ENCODE peak calls at places on chromosomes 11 and 22, in eight cellular contexts. A, H, Z, I, T, G, X and U are unnamed samples.

GRCh38 chr22:26610072-26610958 is 7.5 kb downstream of the CRYBB1 start:
- DNase-seq in A (peak; percentile 10), H (no peak), Z (peak; percentile 32), I (no peak), T (no peak), G (no peak), X (no peak), U (peak; percentile 75)

GRCh38 chr22:46122511-46122971 is 27.8 kb upstream of the PPARA start:
- DNase-seq in A (peak; percentile 71), H (no peak), Z (peak; percentile 71), I (no peak), T (peak; percentile 56), G (peak; percentile 72), X (no peak), U (peak; percentile 81)

GRCh38 chr11:64569300-64569970 is 21.6 kb upstream of the SLC22A12 start:
- DNase-seq in A (no peak), H (no peak), Z (no peak), I (no peak), T (no peak), G (no peak), X (no peak), U (no peak)

GRCh38 chr22:40855104-40855959 is 1.1 kb downstream of the ST13 start:
- DNase-seq in A (no peak), H (no peak), Z (no peak), I (no peak), T (no peak), G (no peak), X (no peak), U (peak; percentile 52)

GRCh38 chr22:31084811-31085492 is 3.8 kb downstream of the SMTN start:
- DNase-seq in A (peak; percentile 86), H (peak; percentile 39), Z (peak; percentile 89), I (peak; percentile 90), T (peak; percentile 74), G (peak; percentile 89), X (peak; percentile 85), U (peak; percentile 94)

GRCh38 chr11:117313103-117313502 is 3.0 kb downstream of the BACE1 start:
- DNase-seq in A (no peak), H (no peak), Z (no peak), I (no peak), T (no peak), G (no peak), X (no peak), U (no peak)

GRCh38 chr11:134541355-134541754 is 129.3 kb upstream of the B3GAT1 start:
- DNase-seq in A (no peak), H (no peak), Z (no peak), I (no peak), T (no peak), G (peak; percentile 18), X (no peak), U (no peak)

GRCh38 chr11:7596975-7597391 is 76.3 kb downstream of the CYB5R2 start:
- DNase-seq in A (no peak), H (no peak), Z (no peak), I (no peak), T (no peak), G (no peak), X (no peak), U (no peak)

GRCh38 chr22:19523240-19524169 is 705 bp downstream of the CLDN5 start:
- DNase-seq in A (no peak), H (no peak), Z (no peak), I (no peak), T (no peak), G (peak; percentile 69), X (peak; percentile 70), U (peak; percentile 26)

GRCh38 chr11:66113132-66113856 is 43.2 kb downstream of the PACS1 start:
- DNase-seq in A (no peak), H (peak; percentile 89), Z (no peak), I (no peak), T (no peak), G (no peak), X (no peak), U (no peak)

GRCh38 chr22:44797181-44797720 is 44.9 kb downstream of the ARHGAP8 start:
- DNase-seq in A (no peak), H (no peak), Z (no peak), I (no peak), T (no peak), G (no peak), X (no peak), U (no peak)

GRCh38 chr11:110046759-110047386 is 46.3 kb upstream of the ZC3H12C start:
- DNase-seq in A (no peak), H (no peak), Z (no peak), I (no peak), T (no peak), G (no peak), X (no peak), U (no peak)

GRCh38 chr22:46660604-46661201 is 40.5 kb downstream of the GRAMD4 start:
- DNase-seq in A (peak; percentile 65), H (no peak), Z (no peak), I (no peak), T (no peak), G (no peak), X (no peak), U (no peak)

GRCh38 chr11:100861221-100861620 is 174.1 kb downstream of the ARHGAP42 start:
- DNase-seq in A (peak; percentile 30), H (peak; percentile 13), Z (no peak), I (no peak), T (no peak), G (no peak), X (no peak), U (no peak)

GRCh38 chr22:39171623-39172264 is 19.3 kb upstream of the CBX7 start:
- DNase-seq in A (no peak), H (no peak), Z (no peak), I (no peak), T (no peak), G (peak; percentile 72), X (no peak), U (no peak)

GRCh38 chr11:73271936-73272679 is at the start of gene P2RY6:
- DNase-seq in A (peak; percentile 64), H (peak; percentile 93), Z (no peak), I (no peak), T (no peak), G (peak; percentile 44), X (no peak), U (no peak)

GRCh38 chr11:73269353-73270088 is 2.6 kb upstream of the P2RY6 start:
- DNase-seq in A (no peak), H (no peak), Z (no peak), I (peak; percentile 38), T (no peak), G (peak; percentile 62), X (peak; percentile 67), U (no peak)

GRCh38 chr11:73268671-73269271 is 3.4 kb upstream of the P2RY6 start:
- DNase-seq in A (no peak), H (no peak), Z (no peak), I (peak; percentile 42), T (no peak), G (peak; percentile 24), X (peak; percentile 61), U (no peak)

GRCh38 chr11:73270855-73271477 is 1.2 kb upstream of the P2RY6 start:
- DNase-seq in A (no peak), H (no peak), Z (no peak), I (peak; percentile 26), T (no peak), G (peak; percentile 23), X (peak; percentile 42), U (no peak)

GRCh38 chr11:73270089-73270854 is 1.9 kb upstream of the P2RY6 start:
- DNase-seq in A (no peak), H (no peak), Z (no peak), I (peak; percentile 54), T (no peak), G (peak; percentile 47), X (peak; percentile 60), U (no peak)
- TF ChIP-seq CTCF in A (no peak), H (no peak), Z (no peak), I (no peak), T (no peak), G (peak; percentile 12), X (no peak), U (no peak)

GRCh38 chr11:43947003-43947500 is 4.6 kb downstream of the C11orf96 start:
- DNase-seq in A (peak; percentile 6), H (peak; percentile 55), Z (peak; percentile 24), I (peak; percentile 78), T (no peak), G (peak; percentile 71), X (no peak), U (no peak)
- TF ChIP-seq CTCF in A (no peak), H (no peak), Z (peak; percentile 55), I (no peak), T (no peak), G (peak; percentile 64), X (peak; percentile 38), U (no peak)

GRCh38 chr11:43823316-43823715 is 57.3 kb upstream of the ALKBH3 start:
- DNase-seq in A (no peak), H (no peak), Z (no peak), I (no peak), T (no peak), G (no peak), X (no peak), U (no peak)

GRCh38 chr11:43830928-43831440 is 49.6 kb upstream of the ALKBH3 start:
- DNase-seq in A (peak; percentile 46), H (peak; percentile 90), Z (no peak), I (no peak), T (no peak), G (no peak), X (no peak), U (peak; percentile 76)

GRCh38 chr11:43819926-43820325 is 60.7 kb upstream of the ALKBH3 start:
- DNase-seq in A (no peak), H (no peak), Z (no peak), I (no peak), T (no peak), G (no peak), X (no peak), U (no peak)

GRCh38 chr11:43823851-43824250 is 56.8 kb upstream of the ALKBH3 start:
- DNase-seq in A (no peak), H (no peak), Z (no peak), I (no peak), T (no peak), G (no peak), X (no peak), U (no peak)

DNA sequence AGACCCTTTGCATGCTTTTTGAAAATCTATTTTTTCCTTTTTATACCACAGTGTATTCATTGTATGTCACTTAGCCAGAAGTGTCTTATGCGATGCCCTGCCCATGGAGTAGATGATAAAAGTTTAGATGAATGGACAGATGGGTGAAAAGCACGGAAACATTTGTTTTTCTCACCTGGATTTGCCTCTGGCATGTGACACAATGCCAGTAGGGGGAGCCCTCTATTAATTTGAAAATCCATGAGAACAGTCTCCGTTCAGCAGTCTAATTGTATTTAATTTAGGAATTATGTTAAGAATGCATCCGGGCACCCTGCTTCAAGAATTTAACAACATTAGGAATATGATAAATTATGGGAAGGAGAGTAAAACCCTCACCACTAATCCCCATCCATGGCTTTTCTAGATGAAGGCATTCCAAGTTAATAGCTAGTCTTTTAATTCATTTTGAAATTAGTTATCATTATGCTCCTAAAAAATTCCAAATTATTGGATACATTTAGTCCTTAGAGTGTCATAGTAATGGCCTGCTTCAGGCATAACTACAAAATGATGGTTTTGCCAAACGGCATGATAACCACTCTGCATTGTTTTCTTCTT is 55.3 kb upstream of the ALKBH3 start:
- DNase-seq in A (peak; percentile 27), H (peak; percentile 31), Z (no peak), I (no peak), T (no peak), G (no peak), X (no peak), U (peak; percentile 22)
- TF ChIP-seq CTCF in A (peak; percentile 56), H (peak; percentile 84), Z (peak; percentile 69), I (peak; percentile 22), T (no peak), G (peak; percentile 82), X (peak; percentile 77), U (peak; percentile 68)

GRCh38 chr11:81772161-81772560 is 961.5 kb downstream of the FAM181B start:
- DNase-seq in A (peak; percentile 22), H (no peak), Z (peak; percentile 6), I (no peak), T (no peak), G (no peak), X (no peak), U (no peak)
- TF ChIP-seq CTCF in A (no peak), H (no peak), Z (no peak), I (no peak), T (no peak), G (no peak), X (no peak), U (no peak)